ENCODE peak calls at places on chromosome 14, in seven cellular contexts. Y, O, G, Q, C, M and B are unnamed samples.
A peak's percentile ranks its signal among the peaks of the same experiment; 100 is the strongest.

GRCh38 chr14:93977790-93978581 is 1.6 kb upstream of the ASB2 start:
- DNase-seq in Y (peak; percentile 95), O (peak; percentile 74), G (no peak), Q (peak; percentile 43), C (peak; percentile 59), M (no peak), B (no peak)

GRCh38 chr14:35196571-35196970 is 74.2 kb downstream of the PRORP start:
- DNase-seq in Y (no peak), O (no peak), G (no peak), Q (no peak), C (no peak), M (no peak), B (no peak)

GRCh38 chr14:54676822-54677708 is 110.1 kb downstream of the SAMD4A start:
- DNase-seq in Y (no peak), O (no peak), G (peak; percentile 68), Q (no peak), C (no peak), M (peak; percentile 75), B (no peak)

GRCh38 chr14:102464846-102465341 is 44.7 kb downstream of the ANKRD9 start:
- DNase-seq in Y (no peak), O (no peak), G (no peak), Q (no peak), C (no peak), M (no peak), B (no peak)

GRCh38 chr14:100536141-100536540 is 51.1 kb downstream of the BEGAIN start:
- DNase-seq in Y (no peak), O (no peak), G (no peak), Q (no peak), C (no peak), M (no peak), B (no peak)

GRCh38 chr14:57209561-57209960 is 59.1 kb downstream of the EXOC5 start:
- DNase-seq in Y (no peak), O (no peak), G (no peak), Q (no peak), C (no peak), M (no peak), B (no peak)

GRCh38 chr14:81801921-81802320 is 268.3 kb upstream of the SEL1L start:
- DNase-seq in Y (no peak), O (no peak), G (no peak), Q (no peak), C (no peak), M (no peak), B (no peak)

GRCh38 chr14:30196861-30197260 is 269.2 kb upstream of the PRKD1 start:
- DNase-seq in Y (no peak), O (no peak), G (no peak), Q (no peak), C (no peak), M (no peak), B (no peak)

GRCh38 chr14:68139466-68140110 is 320.0 kb downstream of the RAD51B start:
- DNase-seq in Y (no peak), O (no peak), G (no peak), Q (no peak), C (no peak), M (no peak), B (no peak)

GRCh38 chr14:49940805-49941421 is 48.0 kb downstream of the ARF6 start:
- DNase-seq in Y (peak; percentile 68), O (no peak), G (no peak), Q (no peak), C (no peak), M (no peak), B (no peak)

GRCh38 chr14:33914676-33915516 is 36.0 kb downstream of the EGLN3 start:
- DNase-seq in Y (no peak), O (no peak), G (no peak), Q (no peak), C (no peak), M (peak; percentile 79), B (no peak)

GRCh38 chr14:100285021-100285912 is 21.0 kb downstream of the SLC25A29 start:
- DNase-seq in Y (peak; percentile 71), O (peak; percentile 68), G (peak; percentile 54), Q (peak; percentile 68), C (peak; percentile 71), M (no peak), B (no peak)

GRCh38 chr14:24815543-24815942 is 181.6 kb upstream of the GZMB start:
- DNase-seq in Y (no peak), O (no peak), G (no peak), Q (no peak), C (no peak), M (no peak), B (no peak)